ENCODE peak calls at places on chromosomes 4 and X, in six cellular contexts. E is NCI-H2029; K is GM18507; L is AG10803; P is thoracic aorta; I is stimulated activated naive B cell treated with anti-CD40 and anti-IgM and Interleukin-4, amounts not matched to agents 10 μg/mL and 1 μg/mL and 100 μg/mL, for 72 hours. Q is an unnamed sample.

GRCh38 chr4:24565054-24565453 is 19.3 kb downstream of the DHX15 start:
- DNase-seq in I (no peak), P (no peak), L (no peak), K (no peak), E (no peak), Q (no peak)

GRCh38 chr4:7857238-7857701 is 82.4 kb downstream of the AFAP1 start:
- DNase-seq in I (no peak), E (no peak), K (no peak), P (no peak), L (peak), Q (no peak)

GRCh38 chr4:42555828-42556227 is 101.1 kb downstream of the ATP8A1 start:
- DNase-seq in I (no peak), E (no peak), K (no peak), L (peak), P (no peak), Q (no peak)

GRCh38 chr4:145154573-145154972 is 25.8 kb downstream of the OTUD4 start:
- DNase-seq in L (peak), I (no peak), K (no peak), E (no peak), P (no peak), Q (no peak)

GRCh38 chrX:46029777-46030176 is 515.4 kb downstream of the ZNF674 start:
- DNase-seq in I (no peak), L (no peak), E (peak), K (no peak), P (no peak), Q (no peak)

GRCh38 chr4:48138936-48139335 is 4.9 kb upstream of the TXK start:
- DNase-seq in E (no peak), K (no peak), I (peak), P (no peak), L (no peak), Q (no peak)

GRCh38 chr4:87633239-87633638 is 16.8 kb upstream of the DMP1 start:
- DNase-seq in P (no peak), E (peak), I (no peak), K (no peak), L (peak), Q (no peak)

GRCh38 chrX:95764972-95765451 is 919.6 kb upstream of the DIAPH2 start:
- DNase-seq in K (no peak), E (peak), P (no peak), L (peak), I (no peak), Q (no peak)

GRCh38 chrX:120302434-120302833 is 8.8 kb downstream of the TMEM255A start:
- DNase-seq in L (no peak), K (no peak), E (no peak), I (peak), P (no peak), Q (no peak)

GRCh38 chrX:130523460-130524394 is 121.9 kb downstream of the RBMX2 start:
- DNase-seq in L (no peak), P (peak), I (no peak), K (no peak), E (no peak), Q (no peak)

GRCh38 chrX:29090811-29091210 is 503.6 kb downstream of the IL1RAPL1 start:
- DNase-seq in K (no peak), L (peak), E (no peak), I (no peak), P (no peak), Q (no peak)